ENCODE peak calls at places on chromosomes 6 and 20, in ten cellular contexts. X is fibroblast of lung; P is lower lobe of right lung; R is neural progenitor cell; D is Karpas-422; S is pancreas; G is A549; B is effector memory CD4-positive, alpha-beta T cell; U is SK-N-SH; T is H9. O is an unnamed sample.

GRCh38 chr6:43299338-43300293 is 1.6 kb downstream of the SLC22A7 start:
- DNase-seq in X (no peak), P (no peak), R (no peak), D (no peak), S (no peak), G (no peak), B (no peak), U (peak; percentile 79), T (no peak), O (no peak)

GRCh38 chr6:28105286-28105685 is 19.1 kb upstream of the ZSCAN16 start:
- DNase-seq in X (peak; percentile 25), P (no peak), R (no peak), D (peak; percentile 61), S (no peak), G (peak; percentile 10), B (no peak), U (peak; percentile 25), T (no peak), O (peak; percentile 11)

GRCh38 chr6:146785001-146785585 is 186.3 kb downstream of the ADGB start:
- DNase-seq in X (peak; percentile 16), P (no peak), R (peak; percentile 78), D (peak; percentile 85), S (no peak), G (peak; percentile 3), B (no peak), U (peak; percentile 40), T (no peak), O (peak; percentile 77)

GRCh38 chr20:51531712-51532456 is 10.6 kb downstream of the NFATC2 start:
- DNase-seq in X (no peak), P (no peak), R (no peak), D (no peak), S (no peak), G (no peak), B (no peak), U (no peak), T (no peak), O (no peak)

GRCh38 chr6:101445527-101445926 is 52.0 kb downstream of the GRIK2 start:
- DNase-seq in X (peak; percentile 78), P (no peak), R (no peak), D (no peak), S (no peak), G (no peak), B (no peak), U (no peak), T (no peak), O (no peak)

GRCh38 chr6:34574647-34575293 is 18.6 kb upstream of the SPDEF start:
- DNase-seq in X (no peak), P (peak; percentile 18), R (no peak), D (no peak), S (no peak), G (no peak), B (no peak), U (peak; percentile 24), T (no peak), O (no peak)

GRCh38 chr6:36345681-36346417 is 9.2 kb upstream of the BNIP5 start:
- DNase-seq in X (no peak), P (no peak), R (peak; percentile 32), D (no peak), S (no peak), G (no peak), B (no peak), U (no peak), T (peak; percentile 75), O (no peak)

GRCh38 chr6:54717849-54718455 is 128.6 kb upstream of the FAM83B start:
- DNase-seq in X (peak; percentile 34), P (no peak), R (peak; percentile 67), D (peak; percentile 86), S (peak; percentile 51), G (peak; percentile 15), B (peak; percentile 16), U (peak; percentile 29), T (peak; percentile 52), O (peak; percentile 67)

GRCh38 chr6:101090281-101090680 is 209.2 kb upstream of the ASCC3 start:
- DNase-seq in X (peak; percentile 9), P (no peak), R (no peak), D (no peak), S (no peak), G (no peak), B (no peak), U (no peak), T (no peak), O (no peak)

GRCh38 chr6:87078983-87079616 is 15.8 kb downstream of the CGA start:
- DNase-seq in X (peak; percentile 52), P (peak; percentile 63), R (peak; percentile 86), D (peak; percentile 86), S (peak; percentile 30), G (peak; percentile 70), B (peak; percentile 12), U (peak; percentile 69), T (peak; percentile 88), O (peak; percentile 84)

GRCh38 chr6:5162401-5162800 is 77.3 kb downstream of the PPP1R3G start:
- DNase-seq in X (no peak), P (no peak), R (no peak), D (no peak), S (no peak), G (no peak), B (no peak), U (no peak), T (no peak), O (no peak)

GRCh38 chr6:117440558-117441525 is 15.1 kb upstream of the ROS1 start:
- DNase-seq in X (peak; percentile 99), P (no peak), R (no peak), D (no peak), S (no peak), G (peak; percentile 35), B (no peak), U (no peak), T (no peak), O (no peak)

DNA sequence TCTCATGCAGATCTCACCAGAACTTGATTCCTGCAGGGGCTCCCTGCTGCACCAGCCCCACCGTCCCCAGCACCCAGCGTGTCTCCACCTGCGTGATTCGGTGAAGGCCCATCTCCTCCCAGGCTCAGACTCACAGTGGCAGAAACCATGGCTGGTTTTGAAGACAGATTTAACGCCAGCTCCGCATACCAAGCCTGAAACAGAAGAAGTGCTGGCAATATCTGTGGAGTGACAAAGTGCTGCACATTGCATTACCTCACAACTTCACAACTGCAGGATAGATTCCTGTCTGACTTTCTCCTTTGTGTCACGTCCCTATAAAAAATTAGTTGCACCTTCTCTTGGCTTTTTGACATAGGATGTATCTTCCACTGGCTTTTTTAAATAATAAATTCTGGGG is 120.7 kb downstream of the TTLL2 start:
- DNase-seq in X (no peak), P (no peak), R (no peak), D (no peak), S (no peak), G (no peak), B (no peak), U (no peak), T (no peak), O (no peak)
- H3K9me3 ChIP-seq in X (no peaks in the 10 kb centered on the region), P (no peaks in the 10 kb centered on the region), R (no peaks in the 10 kb centered on the region), D (no peaks in the 10 kb centered on the region), S (no peaks in the 10 kb centered on the region), G (no peaks in the 10 kb centered on the region), B (no peaks in the 10 kb centered on the region), U (no peaks in the 10 kb centered on the region), T (no peaks in the 10 kb centered on the region), O (no peaks in the 10 kb centered on the region)

GRCh38 chr6:13113956-13114593 is 214.3 kb downstream of the TBC1D7 start:
- DNase-seq in X (peak; percentile 4), P (no peak), R (no peak), D (no peak), S (no peak), G (no peak), B (no peak), U (peak; percentile 9), T (no peak), O (no peak)

GRCh38 chr6:13116155-13116554 is 212.2 kb downstream of the TBC1D7 start:
- DNase-seq in X (no peak), P (no peak), R (no peak), D (peak; percentile 45), S (no peak), G (no peak), B (no peak), U (no peak), T (no peak), O (no peak)

GRCh38 chr6:13117561-13117960 is 210.8 kb downstream of the TBC1D7 start:
- DNase-seq in X (no peak), P (no peak), R (no peak), D (no peak), S (no peak), G (no peak), B (no peak), U (no peak), T (no peak), O (no peak)

GRCh38 chr6:13113376-13113775 is 215.0 kb downstream of the TBC1D7 start:
- DNase-seq in X (no peak), P (no peak), R (no peak), D (no peak), S (no peak), G (no peak), B (no peak), U (peak; percentile 37), T (no peak), O (no peak)

DNA sequence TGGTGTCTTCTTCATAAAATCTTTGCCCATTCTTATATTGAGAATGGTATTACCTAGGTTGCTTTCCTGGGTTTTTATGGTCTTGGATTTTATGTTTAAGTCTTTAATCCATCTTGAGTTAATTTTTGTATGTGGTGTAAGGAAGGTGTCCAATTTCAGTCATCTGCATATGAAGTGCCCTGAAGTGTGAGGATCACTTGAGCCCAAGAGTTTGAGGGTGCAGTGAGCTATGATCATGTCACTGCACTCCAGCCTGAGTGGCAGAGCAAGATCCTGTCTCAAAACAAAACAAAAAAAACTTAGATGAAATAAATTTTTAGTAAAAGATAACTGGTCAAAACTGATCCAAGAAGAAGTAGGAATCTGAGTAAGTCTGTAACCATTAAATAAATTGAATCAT is 215.4 kb downstream of the TBC1D7 start:
- DNase-seq in X (no peak), P (no peak), R (no peak), D (no peak), S (no peak), G (no peak), B (no peak), U (no peak), T (no peak), O (no peak)
- H3K9me3 ChIP-seq in X (no peaks in the 10 kb centered on the region), P (no peaks in the 10 kb centered on the region), R (no peaks in the 10 kb centered on the region), D (no peaks in the 10 kb centered on the region), S (no peaks in the 10 kb centered on the region), G (peaks cover 16% of the 10 kb centered on the region), B (no peaks in the 10 kb centered on the region), U (no peaks in the 10 kb centered on the region), T (no peaks in the 10 kb centered on the region), O (no peaks in the 10 kb centered on the region)

DNA sequence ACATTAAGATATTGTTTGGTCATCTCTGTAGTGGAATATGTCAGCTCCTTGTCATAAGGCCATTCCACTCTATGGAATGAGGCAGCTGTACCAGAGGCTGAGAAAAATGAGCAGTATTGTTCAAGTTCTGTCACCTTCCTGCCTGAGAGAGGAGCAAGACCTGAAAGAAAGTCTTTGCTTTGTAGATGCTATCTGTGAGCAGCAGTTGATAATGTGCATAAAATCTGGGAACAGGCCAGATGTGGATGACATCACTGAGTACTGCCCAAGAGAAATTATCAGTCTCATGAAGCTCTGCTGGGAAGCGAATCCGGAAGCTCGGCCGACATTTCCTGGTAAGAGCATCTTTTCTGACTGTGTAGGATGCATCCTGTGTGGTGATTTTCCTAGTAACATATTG is 16.8 kb downstream of the RIPK1 start:
- DNase-seq in X (no peak), P (no peak), R (no peak), D (no peak), S (no peak), G (no peak), B (no peak), U (peak; percentile 69), T (no peak), O (no peak)
- H3K9me3 ChIP-seq in X (no peaks in the 10 kb centered on the region), P (no peaks in the 10 kb centered on the region), R (peaks cover 7% of the 10 kb centered on the region), D (no peaks in the 10 kb centered on the region), S (no peaks in the 10 kb centered on the region), G (no peaks in the 10 kb centered on the region), B (no peaks in the 10 kb centered on the region), U (no peaks in the 10 kb centered on the region), T (peaks cover 47% of the 10 kb centered on the region), O (no peaks in the 10 kb centered on the region)

GRCh38 chr20:49283176-49283702 is 5.4 kb upstream of the ZNFX1 start:
- DNase-seq in X (no peak), P (no peak), R (no peak), D (no peak), S (no peak), G (no peak), B (no peak), U (no peak), T (no peak), O (peak; percentile 14)
- H3K9me3 ChIP-seq in X (peaks cover 16% of the 10 kb centered on the region), P (peaks cover 47% of the 10 kb centered on the region), R (no peaks in the 10 kb centered on the region), D (peaks cover 34% of the 10 kb centered on the region), S (no peaks in the 10 kb centered on the region), G (peaks cover 9% of the 10 kb centered on the region), B (peaks cover 65% of the 10 kb centered on the region), U (peaks cover 11% of the 10 kb centered on the region), T (no peaks in the 10 kb centered on the region), O (peaks cover 43% of the 10 kb centered on the region)